ENCODE peak calls at places on chromosomes 5 and 9, in eight cellular contexts. K is HT-29; L is T-cell; D is NCI-H82; R is AG08396; I is stimulated activated effector memory CD8-positive, alpha-beta T cell treated with anti-CD3 and anti-CD28 coated beads, Interleukin-12 subunit alpha, Interleukin-12 subunit beta, amount 100 ng/mL, for 72 hours; E is epithelial cell of esophagus; T is stimulated activated naive CD8-positive, alpha-beta T cell treated with anti-CD3 and anti-CD28 coated beads, Interleukin-15, amount 100 ng/mL, for 72 hours. F is an unnamed sample.

GRCh38 chr5:96991708-96992107 is 55.8 kb downstream of the LNPEP start:
- DNase-seq in K (no peak), L (no peak), I (no peak), T (no peak), E (no peak), R (no peak), D (no peak), F (no peak)

GRCh38 chr9:108662090-108662875 is 193.5 kb downstream of the ACTL7B start:
- DNase-seq in D (no peak), L (no peak), R (no peak), E (peak; percentile 27), T (no peak), K (no peak), I (no peak), F (no peak)

GRCh38 chr5:133818031-133818431 is 150.4 kb downstream of the C5orf15 start:
- DNase-seq in L (no peak), E (peak; percentile 66), R (no peak), K (no peak), D (no peak), I (no peak), T (no peak), F (no peak)

GRCh38 chr5:88824141-88824540 is 58.8 kb downstream of the MEF2C start:
- DNase-seq in L (no peak), E (no peak), R (no peak), I (no peak), K (no peak), D (no peak), T (no peak), F (no peak)

GRCh38 chr9:105308448-105309412 is 64.3 kb downstream of the SLC44A1 start:
- DNase-seq in R (no peak), L (no peak), K (no peak), D (no peak), T (no peak), I (no peak), E (no peak), F (no peak)

GRCh38 chr5:56985941-56986630 is 34.2 kb upstream of the MIER3 start:
- DNase-seq in T (no peak), L (no peak), E (no peak), I (no peak), R (no peak), K (no peak), D (no peak), F (no peak)

GRCh38 chr9:93909242-93909616 is 45.9 kb downstream of the BARX1 start:
- DNase-seq in R (no peak), L (no peak), K (no peak), E (no peak), T (no peak), I (no peak), D (no peak), F (no peak)

GRCh38 chr9:35910613-35911488 is 1.6 kb downstream of the SPAAR start:
- DNase-seq in R (peak; percentile 49), E (peak; percentile 78), I (peak; percentile 49), K (peak; percentile 89), L (peak; percentile 35), D (peak; percentile 56), T (peak; percentile 38), F (no peak)

GRCh38 chr9:129382281-129383004 is 204.4 kb upstream of the IER5L start:
- DNase-seq in L (no peak), E (no peak), T (no peak), R (no peak), K (no peak), I (no peak), D (no peak), F (no peak)

GRCh38 chr5:74394543-74394923 is 246.0 kb downstream of the ENC1 start:
- DNase-seq in K (peak; percentile 49), E (no peak), R (no peak), D (peak; percentile 14), I (no peak), T (no peak), L (no peak), F (no peak)

GRCh38 chr5:151740958-151741373 is 17.5 kb downstream of the ATOX1 start:
- DNase-seq in R (no peak), K (no peak), D (no peak), T (no peak), I (no peak), E (peak; percentile 60), L (no peak), F (no peak)

GRCh38 chr9:12627091-12627490 is 66.1 kb upstream of the TYRP1 start:
- DNase-seq in L (no peak), K (no peak), I (no peak), T (no peak), D (no peak), E (no peak), R (no peak), F (no peak)

GRCh38 chr5:76953551-76954382 is 922 bp downstream of the CRHBP start:
- DNase-seq in K (no peak), R (no peak), D (no peak), E (peak; percentile 12), L (no peak), T (no peak), I (no peak), F (no peak)

GRCh38 chr5:35012796-35013195 is 35.0 kb downstream of the AGXT2 start:
- DNase-seq in D (no peak), K (no peak), I (no peak), R (no peak), E (no peak), L (no peak), T (no peak), F (no peak)

GRCh38 chr5:175814676-175815075 is 56.7 kb upstream of the CPLX2 start:
- DNase-seq in L (no peak), K (no peak), I (no peak), D (no peak), E (peak; percentile 17), R (peak; percentile 92), T (no peak), F (no peak)

GRCh38 chr5:14675309-14675708 is 10.8 kb downstream of the OTULIN start:
- DNase-seq in R (no peak), D (no peak), I (no peak), L (no peak), E (no peak), K (no peak), T (no peak), F (no peak)

GRCh38 chr5:153659337-153659736 is 168.9 kb downstream of the GRIA1 start:
- DNase-seq in K (no peak), R (peak; percentile 54), T (no peak), I (no peak), D (no peak), L (no peak), E (no peak), F (no peak)

GRCh38 chr5:58999804-59000595 is 417.1 kb downstream of the RAB3C start:
- DNase-seq in R (no peak), T (no peak), K (no peak), D (peak; percentile 13), L (no peak), E (no peak), I (no peak), F (no peak)

F was measured in GM12892.